ENCODE peak calls at places on chromosomes 1 and 21, in ten cellular contexts. One of them, this sample, is unnamed.

GRCh38 chr1:197884173-197884572 is 18.3 kb upstream of the C1orf53 start:
- DNase-seq in activated T-cell treated with anti-CD3 and anti-CD28 coated beads for 1 hour: no peak
- DNase-seq in heart left ventricle: no peak
- DNase-seq in progenitor cell of endocrine pancreas: no peak
- DNase-seq in activated naive CD8-positive, alpha-beta T cell treated with anti-CD3 and anti-CD28 coated beads, Interleukin-2, amount 50 U/mL, for 24 hours: no peak
- DNase-seq in 8988T: no peak
- DNase-seq in IMR-90: no peak
- DNase-seq in naive thymus-derived CD8-positive, alpha-beta T cell: no peak
- DNase-seq in GM23248: no peak
- DNase-seq in dermis blood vessel endothelial cell: no peak
- DNase-seq in this sample: no peak

GRCh38 chr1:115867216-115867615 is 26.3 kb upstream of the NHLH2 start:
- DNase-seq in IMR-90: no peak
- DNase-seq in activated T-cell treated with anti-CD3 and anti-CD28 coated beads for 1 hour: no peak
- DNase-seq in progenitor cell of endocrine pancreas: no peak
- DNase-seq in 8988T: no peak
- DNase-seq in heart left ventricle: no peak
- DNase-seq in activated naive CD8-positive, alpha-beta T cell treated with anti-CD3 and anti-CD28 coated beads, Interleukin-2, amount 50 U/mL, for 24 hours: no peak
- DNase-seq in naive thymus-derived CD8-positive, alpha-beta T cell: no peak
- DNase-seq in dermis blood vessel endothelial cell: no peak
- DNase-seq in GM23248: peak
- DNase-seq in this sample: no peak

GRCh38 chr1:241611063-241611462 is 29.1 kb downstream of the CHML start:
- DNase-seq in dermis blood vessel endothelial cell: peak
- DNase-seq in GM23248: peak
- DNase-seq in 8988T: no peak
- DNase-seq in heart left ventricle: no peak
- DNase-seq in activated naive CD8-positive, alpha-beta T cell treated with anti-CD3 and anti-CD28 coated beads, Interleukin-2, amount 50 U/mL, for 24 hours: no peak
- DNase-seq in naive thymus-derived CD8-positive, alpha-beta T cell: no peak
- DNase-seq in activated T-cell treated with anti-CD3 and anti-CD28 coated beads for 1 hour: no peak
- DNase-seq in IMR-90: peak
- DNase-seq in progenitor cell of endocrine pancreas: no peak
- DNase-seq in this sample: peak

GRCh38 chr1:100773444-100773843 is 53.9 kb downstream of the VCAM1 start:
- DNase-seq in naive thymus-derived CD8-positive, alpha-beta T cell: no peak
- DNase-seq in GM23248: peak
- DNase-seq in progenitor cell of endocrine pancreas: no peak
- DNase-seq in activated T-cell treated with anti-CD3 and anti-CD28 coated beads for 1 hour: no peak
- DNase-seq in 8988T: no peak
- DNase-seq in dermis blood vessel endothelial cell: no peak
- DNase-seq in heart left ventricle: no peak
- DNase-seq in IMR-90: no peak
- DNase-seq in activated naive CD8-positive, alpha-beta T cell treated with anti-CD3 and anti-CD28 coated beads, Interleukin-2, amount 50 U/mL, for 24 hours: no peak
- DNase-seq in this sample: no peak

GRCh38 chr21:40844935-40845334 is 2.0 kb downstream of the DSCAM start:
- DNase-seq in dermis blood vessel endothelial cell: no peak
- DNase-seq in GM23248: no peak
- DNase-seq in naive thymus-derived CD8-positive, alpha-beta T cell: no peak
- DNase-seq in IMR-90: no peak
- DNase-seq in activated naive CD8-positive, alpha-beta T cell treated with anti-CD3 and anti-CD28 coated beads, Interleukin-2, amount 50 U/mL, for 24 hours: no peak
- DNase-seq in activated T-cell treated with anti-CD3 and anti-CD28 coated beads for 1 hour: no peak
- DNase-seq in 8988T: no peak
- DNase-seq in heart left ventricle: no peak
- DNase-seq in progenitor cell of endocrine pancreas: no peak
- DNase-seq in this sample: peak

GRCh38 chr1:218369688-218370511 is 24.8 kb downstream of the TGFB2 start:
- DNase-seq in IMR-90: peak
- DNase-seq in activated naive CD8-positive, alpha-beta T cell treated with anti-CD3 and anti-CD28 coated beads, Interleukin-2, amount 50 U/mL, for 24 hours: no peak
- DNase-seq in naive thymus-derived CD8-positive, alpha-beta T cell: no peak
- DNase-seq in progenitor cell of endocrine pancreas: no peak
- DNase-seq in heart left ventricle: no peak
- DNase-seq in GM23248: peak
- DNase-seq in activated T-cell treated with anti-CD3 and anti-CD28 coated beads for 1 hour: no peak
- DNase-seq in dermis blood vessel endothelial cell: no peak
- DNase-seq in 8988T: no peak
- DNase-seq in this sample: no peak

GRCh38 chr1:244080343-244080929 is 29.4 kb downstream of the ZBTB18 start:
- DNase-seq in dermis blood vessel endothelial cell: no peak
- DNase-seq in IMR-90: no peak
- DNase-seq in naive thymus-derived CD8-positive, alpha-beta T cell: no peak
- DNase-seq in GM23248: no peak
- DNase-seq in activated T-cell treated with anti-CD3 and anti-CD28 coated beads for 1 hour: no peak
- DNase-seq in activated naive CD8-positive, alpha-beta T cell treated with anti-CD3 and anti-CD28 coated beads, Interleukin-2, amount 50 U/mL, for 24 hours: no peak
- DNase-seq in heart left ventricle: no peak
- DNase-seq in 8988T: no peak
- DNase-seq in progenitor cell of endocrine pancreas: no peak
- DNase-seq in this sample: peak

GRCh38 chr1:42046772-42047552 is 106.2 kb upstream of the GUCA2B start:
- DNase-seq in dermis blood vessel endothelial cell: no peak
- DNase-seq in progenitor cell of endocrine pancreas: no peak
- DNase-seq in GM23248: no peak
- DNase-seq in activated naive CD8-positive, alpha-beta T cell treated with anti-CD3 and anti-CD28 coated beads, Interleukin-2, amount 50 U/mL, for 24 hours: no peak
- DNase-seq in 8988T: no peak
- DNase-seq in IMR-90: no peak
- DNase-seq in activated T-cell treated with anti-CD3 and anti-CD28 coated beads for 1 hour: no peak
- DNase-seq in naive thymus-derived CD8-positive, alpha-beta T cell: no peak
- DNase-seq in heart left ventricle: no peak
- DNase-seq in this sample: peak

GRCh38 chr1:159196543-159196942 is 8.1 kb upstream of the ACKR1 start:
- DNase-seq in progenitor cell of endocrine pancreas: no peak
- DNase-seq in activated naive CD8-positive, alpha-beta T cell treated with anti-CD3 and anti-CD28 coated beads, Interleukin-2, amount 50 U/mL, for 24 hours: no peak
- DNase-seq in naive thymus-derived CD8-positive, alpha-beta T cell: no peak
- DNase-seq in heart left ventricle: no peak
- DNase-seq in IMR-90: no peak
- DNase-seq in GM23248: peak
- DNase-seq in dermis blood vessel endothelial cell: no peak
- DNase-seq in 8988T: no peak
- DNase-seq in activated T-cell treated with anti-CD3 and anti-CD28 coated beads for 1 hour: no peak
- DNase-seq in this sample: no peak

GRCh38 chr1:160205242-160205973 is at the start of gene PEA15:
- DNase-seq in IMR-90: peak
- DNase-seq in 8988T: peak
- DNase-seq in progenitor cell of endocrine pancreas: peak
- DNase-seq in activated T-cell treated with anti-CD3 and anti-CD28 coated beads for 1 hour: peak
- DNase-seq in heart left ventricle: peak
- DNase-seq in GM23248: peak
- DNase-seq in naive thymus-derived CD8-positive, alpha-beta T cell: peak
- DNase-seq in activated naive CD8-positive, alpha-beta T cell treated with anti-CD3 and anti-CD28 coated beads, Interleukin-2, amount 50 U/mL, for 24 hours: peak
- DNase-seq in dermis blood vessel endothelial cell: peak
- DNase-seq in this sample: peak

This sample was measured in NCI-H69.